ENCODE peak calls at places on chromosomes 11 and 22, in four cellular contexts. Q is endothelial cell, P is glutamatergic neuron, X is fibroblast of lung. W is an unnamed sample.

GRCh38 chr11:576791-577610 is 731 bp downstream of the PHRF1 start:
- DNase-seq in Q (no peak), P (no peak), X (no peak), W (no peak)

GRCh38 chr22:40058265-40058664 is 63.5 kb downstream of the FAM83F start:
- DNase-seq in Q (peak; percentile 26), P (no peak), X (no peak), W (no peak)

GRCh38 chr11:62974848-62975522 is 9.8 kb downstream of the SLC22A6 start:
- DNase-seq in Q (peak; percentile 43), P (peak; percentile 34), X (no peak), W (no peak)

GRCh38 chr11:123054301-123055065 is 7.5 kb downstream of the HSPA8 start:
- DNase-seq in Q (peak; percentile 23), P (no peak), X (peak; percentile 66), W (no peak)

GRCh38 chr11:66221726-66222236 is 46.7 kb upstream of the RAB1B start:
- DNase-seq in Q (no peak), P (no peak), X (no peak), W (no peak)

GRCh38 chr11:104564921-104565580 is 333.2 kb downstream of the CASP12 start:
- DNase-seq in Q (peak; percentile 3), P (no peak), X (no peak), W (no peak)

GRCh38 chr11:116701297-116701801 is 71.4 kb downstream of the BUD13 start:
- DNase-seq in Q (no peak), P (no peak), X (no peak), W (no peak)

GRCh38 chr11:18772211-18772610 is 19.4 kb downstream of the PTPN5 start:
- DNase-seq in Q (no peak), P (peak; percentile 32), X (no peak), W (no peak)

GRCh38 chr11:61922539-61922938 is 5.2 kb upstream of the RAB3IL1 start:
- DNase-seq in Q (no peak), P (peak; percentile 16), X (peak; percentile 51), W (peak; percentile 87)

GRCh38 chr11:36534276-36534675 is 24.2 kb upstream of the TRAF6 start:
- DNase-seq in Q (no peak), P (no peak), X (no peak), W (no peak)

GRCh38 chr11:17972987-17973386 is 39.9 kb downstream of the SERGEF start:
- DNase-seq in Q (peak; percentile 67), P (peak; percentile 73), X (peak; percentile 92), W (no peak)

GRCh38 chr11:26930518-26931247 is 63.2 kb upstream of the FIBIN start:
- DNase-seq in Q (no peak), P (no peak), X (peak; percentile 76), W (no peak)

GRCh38 chr11:110075822-110076208 is 17.4 kb upstream of the ZC3H12C start:
- DNase-seq in Q (no peak), P (no peak), X (no peak), W (no peak)

GRCh38 chr11:123202155-123202714 is 7.2 kb upstream of the CLMP start:
- DNase-seq in Q (no peak), P (no peak), X (peak; percentile 51), W (no peak)

GRCh38 chr11:69293819-69294505 is at the start of gene MYEOV:
- DNase-seq in Q (no peak), P (no peak), X (peak; percentile 33), W (no peak)

GRCh38 chr11:72703281-72704008 is 29.2 kb upstream of the PDE2A start:
- DNase-seq in Q (no peak), P (peak; percentile 80), X (peak; percentile 69), W (no peak)

GRCh38 chr11:46348986-46349401 is 1.7 kb downstream of the DGKZ start:
- DNase-seq in Q (no peak), P (no peak), X (no peak), W (no peak)

GRCh38 chr11:116162541-116163230 is 610.1 kb downstream of the BUD13 start:
- DNase-seq in Q (peak; percentile 81), P (peak; percentile 43), X (peak; percentile 3), W (peak; percentile 60)

GRCh38 chr11:297666-298405 is 1.5 kb downstream of the IFITM5 start:
- DNase-seq in Q (no peak), P (peak; percentile 11), X (no peak), W (no peak)

GRCh38 chr11:46693597-46694012 is 6.8 kb downstream of the ARHGAP1 start:
- DNase-seq in Q (no peak), P (no peak), X (peak; percentile 66), W (no peak)

GRCh38 chr22:25847451-25847850 is 105.5 kb downstream of the MYO18B start:
- DNase-seq in Q (no peak), P (no peak), X (no peak), W (no peak)

GRCh38 chr11:10456519-10456918 is 1.5 kb downstream of the AMPD3 start:
- DNase-seq in Q (no peak), P (peak; percentile 35), X (no peak), W (no peak)

GRCh38 chr11:57567210-57567511 is 311 bp downstream of the UBE2L6 start:
- DNase-seq in Q (no peak), P (no peak), X (no peak), W (no peak)

GRCh38 chr22:25644122-25644521 is 79.6 kb downstream of the GRK3 start:
- DNase-seq in Q (no peak), P (no peak), X (peak; percentile 80), W (no peak)

GRCh38 chr11:85913486-85913885 is 58.3 kb downstream of the CCDC83 start:
- DNase-seq in Q (no peak), P (no peak), X (no peak), W (no peak)

GRCh38 chr22:37658133-37659065 is at the start of gene PDXP:
- DNase-seq in Q (peak; percentile 99), P (peak; percentile 99), X (peak; percentile 100), W (peak; percentile 100)

GRCh38 chr11:130980463-130980862 is 64.2 kb upstream of the SNX19 start:
- DNase-seq in Q (no peak), P (no peak), X (no peak), W (no peak)

DNA sequence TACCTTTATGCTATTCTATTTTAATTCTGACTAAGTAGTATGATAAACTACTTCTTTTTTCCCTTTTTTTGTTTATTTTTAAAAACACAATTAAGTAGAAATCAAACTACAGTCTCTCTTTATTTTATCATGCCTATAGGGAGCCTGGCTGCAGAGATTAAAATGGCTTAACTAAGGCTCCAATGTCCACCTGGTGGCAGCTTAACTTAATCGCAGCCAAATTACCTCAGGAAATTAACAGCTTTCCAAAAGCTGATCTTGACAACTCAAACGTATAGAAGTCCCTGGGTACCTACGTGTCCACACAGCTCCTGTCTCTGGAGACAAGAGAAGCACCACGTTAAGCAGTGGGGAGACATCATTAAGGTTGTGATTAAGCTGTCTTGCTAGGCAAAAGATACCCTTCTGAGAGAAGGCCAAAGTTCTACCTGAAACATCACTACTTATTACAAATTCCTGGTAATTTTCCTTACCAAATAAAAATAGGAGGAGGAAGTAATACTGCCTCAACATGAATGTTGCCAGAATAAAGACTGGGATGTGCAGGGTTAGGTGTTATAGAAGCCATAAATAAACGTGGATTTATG is 63.2 kb upstream of the SNX19 start:
- DNase-seq in Q (peak; percentile 9), P (no peak), X (peak; percentile 34), W (no peak)
- TF ChIP-seq CTCF in Q (peak; percentile 71), P (peak; percentile 64), X (peak; percentile 65), W (peak; percentile 63)

DNA sequence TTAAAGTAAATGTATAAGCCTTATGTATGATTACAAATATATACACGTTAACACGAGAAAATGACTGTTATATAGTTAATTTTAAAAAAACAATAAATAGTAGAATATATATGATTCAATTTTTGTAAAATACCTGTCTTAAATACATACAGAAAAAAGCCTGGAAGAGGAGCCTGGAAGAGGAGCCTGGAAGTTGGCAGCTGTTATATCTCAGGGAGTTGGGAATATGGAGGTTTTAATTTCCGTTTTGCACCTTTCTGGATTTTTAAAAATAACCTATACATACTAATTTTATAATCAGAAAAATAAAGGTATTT is 111.6 kb downstream of the WT1 start:
- DNase-seq in Q (no peak), P (no peak), X (no peak), W (no peak)
- TF ChIP-seq CTCF in Q (peak; percentile 48), P (no peak), X (no peak), W (peak; percentile 2)

DNA sequence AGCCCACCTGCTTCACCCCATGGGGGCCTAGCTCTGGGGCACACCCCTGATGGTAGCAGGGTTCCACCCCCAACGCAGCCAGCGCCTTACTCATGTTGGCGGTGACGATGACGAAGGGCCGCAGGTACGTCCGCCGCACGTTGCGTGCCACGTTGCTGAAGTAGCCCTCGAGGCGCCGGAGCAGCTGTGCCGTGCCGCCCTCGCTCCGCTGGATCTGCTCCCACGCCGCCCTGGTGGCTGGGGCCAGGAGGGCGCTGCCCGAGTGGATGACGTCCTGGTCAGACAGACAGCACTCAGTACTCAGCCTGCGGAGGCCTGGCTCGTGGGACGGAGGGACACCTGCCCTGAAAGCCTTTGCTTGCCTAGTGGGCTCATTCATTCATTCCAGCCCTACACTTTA is 50.8 kb downstream of the TRMU start:
- DNase-seq in Q (no peak), P (no peak), X (no peak), W (no peak)
- TF ChIP-seq CTCF in Q (peak; percentile 28), P (no peak), X (no peak), W (no peak)

GRCh38 chr11:133935551-133935910 is 21.2 kb downstream of the IGSF9B start:
- DNase-seq in Q (no peak), P (no peak), X (no peak), W (no peak)

GRCh38 chr11:133934096-133934495 is 22.7 kb downstream of the IGSF9B start:
- DNase-seq in Q (no peak), P (no peak), X (no peak), W (no peak)

GRCh38 chr11:133936136-133936535 is 20.6 kb downstream of the IGSF9B start:
- DNase-seq in Q (no peak), P (no peak), X (no peak), W (no peak)

GRCh38 chr11:133936551-133936950 is 20.2 kb downstream of the IGSF9B start:
- DNase-seq in Q (no peak), P (peak; percentile 87), X (no peak), W (no peak)

GRCh38 chr11:133934599-133935550 is 21.9 kb downstream of the IGSF9B start:
- DNase-seq in Q (no peak), P (no peak), X (peak; percentile 96), W (no peak)
- TF ChIP-seq CTCF in Q (no peak), P (no peak), X (no peak), W (no peak)

GRCh38 chr11:30775123-30775522 is 189.0 kb upstream of the MPPED2 start:
- DNase-seq in Q (no peak), P (no peak), X (no peak), W (no peak)
- TF ChIP-seq CTCF in Q (no peak), P (no peak), X (no peak), W (no peak)

GRCh38 chr11:2206291-2206690 is 34.7 kb upstream of the TH start:
- DNase-seq in Q (peak; percentile 1), P (no peak), X (no peak), W (peak; percentile 68)
- TF ChIP-seq CTCF in Q (no peak), P (no peak), X (no peak), W (no peak)

GRCh38 chr11:107957109-107957588 is 28.9 kb downstream of the RAB39A start:
- DNase-seq in Q (no peak), P (no peak), X (no peak), W (no peak)

GRCh38 chr11:107961480-107961879 is 33.2 kb downstream of the RAB39A start:
- DNase-seq in Q (no peak), P (no peak), X (no peak), W (no peak)

GRCh38 chr11:107951105-107951504 is 22.9 kb downstream of the RAB39A start:
- DNase-seq in Q (no peak), P (no peak), X (no peak), W (no peak)

GRCh38 chr11:107953506-107953905 is 25.3 kb downstream of the RAB39A start:
- DNase-seq in Q (no peak), P (no peak), X (no peak), W (no peak)

GRCh38 chr11:107956543-107956942 is 28.3 kb downstream of the RAB39A start:
- DNase-seq in Q (no peak), P (peak; percentile 26), X (no peak), W (no peak)
- TF ChIP-seq CTCF in Q (no peak), P (no peak), X (no peak), W (no peak)